ENCODE peak calls at places on chromosomes 13 and 19, in eight cellular contexts. L, J, I, G, U, T, V and H are unnamed samples.

GRCh38 chr13:28012383-28012782 is 23.9 kb upstream of the URAD start:
- DNase-seq in L (no peak), J (no peak), I (no peak), G (no peak), U (no peak), T (no peak), V (no peak), H (no peak)

GRCh38 chr19:9189538-9189937 is 10.8 kb downstream of the OR7D2 start:
- DNase-seq in L (no peak), J (no peak), I (no peak), G (no peak), U (no peak), T (no peak), V (no peak), H (no peak)

GRCh38 chr19:17520865-17521264 is 9.4 kb downstream of the PGLS start:
- DNase-seq in L (no peak), J (no peak), I (no peak), G (no peak), U (no peak), T (no peak), V (no peak), H (no peak)

GRCh38 chr19:14367016-14367415 is 14.2 kb upstream of the ADGRE5 start:
- DNase-seq in L (no peak), J (no peak), I (no peak), G (no peak), U (no peak), T (no peak), V (no peak), H (no peak)

GRCh38 chr19:5585461-5586299 is 17.9 kb upstream of the TINCR start:
- DNase-seq in L (no peak), J (peak; percentile 86), I (no peak), G (no peak), U (no peak), T (no peak), V (no peak), H (no peak)

GRCh38 chr19:28889941-28890645 is 322.9 kb downstream of the UQCRFS1 start:
- DNase-seq in L (no peak), J (no peak), I (no peak), G (no peak), U (no peak), T (no peak), V (no peak), H (no peak)

GRCh38 chr19:18053571-18054219 is 33.0 kb downstream of the IL12RB1 start:
- DNase-seq in L (no peak), J (no peak), I (no peak), G (no peak), U (no peak), T (no peak), V (no peak), H (no peak)

GRCh38 chr19:1394252-1395193 is 6.8 kb downstream of the GAMT start:
- DNase-seq in L (no peak), J (no peak), I (no peak), G (no peak), U (no peak), T (no peak), V (no peak), H (no peak)

GRCh38 chr13:52850396-52851152 is 2.1 kb upstream of the PCDH8 start:
- DNase-seq in L (peak; percentile 73), J (no peak), I (peak; percentile 71), G (peak; percentile 81), U (peak; percentile 8), T (peak; percentile 60), V (peak; percentile 91), H (no peak)

GRCh38 chr13:57311009-57311586 is 144.1 kb downstream of the PRR20E start:
- DNase-seq in L (no peak), J (no peak), I (no peak), G (no peak), U (no peak), T (no peak), V (no peak), H (no peak)